ENCODE peak calls at places on chromosomes 1 and 21, in six cellular contexts. Y is A549, A is tibial artery, Z is endothelial cell of umbilical vein, H is cardiac muscle cell, S is heart left ventricle. W is an unnamed sample.

GRCh38 chr1:209674957-209675566 is at the start of gene G0S2:
- DNase-seq in H (peak; percentile 85), Y (no peak), A (peak; percentile 40), S (peak; percentile 87), Z (no peak), W (peak; percentile 39)

GRCh38 chr1:153567621-153568366 is 2.1 kb upstream of the S100A2 start:
- DNase-seq in S (no peak), Y (peak; percentile 48), Z (peak; percentile 39), A (no peak), H (no peak), W (no peak)

GRCh38 chr1:167165948-167166702 is 54.6 kb upstream of the POU2F1 start:
- DNase-seq in Z (no peak), A (no peak), H (peak; percentile 29), S (no peak), Y (no peak), W (peak; percentile 29)

GRCh38 chr1:16050328-16050727 is 6.7 kb downstream of the CLCNKB start:
- DNase-seq in H (no peak), S (no peak), A (no peak), Y (no peak), Z (no peak), W (no peak)

GRCh38 chr1:204971700-204972336 is 71.2 kb upstream of the CNTN2 start:
- DNase-seq in Z (peak; percentile 73), H (peak; percentile 75), S (no peak), Y (peak; percentile 61), A (no peak), W (no peak)

GRCh38 chr1:225450491-225451191 is 22.8 kb upstream of the LBR start:
- DNase-seq in Y (no peak), A (no peak), Z (no peak), S (no peak), H (no peak), W (no peak)

GRCh38 chr1:204350857-204351573 is 8.7 kb downstream of the PLEKHA6 start:
- DNase-seq in S (peak; percentile 68), Z (peak; percentile 79), H (peak; percentile 88), A (peak; percentile 75), Y (no peak), W (no peak)

GRCh38 chr1:59455206-59455605 is 158.3 kb downstream of the FGGY start:
- DNase-seq in S (no peak), Y (peak; percentile 8), Z (peak; percentile 28), A (no peak), H (peak; percentile 50), W (no peak)

GRCh38 chr1:62325076-62325475 is 5.8 kb upstream of the KANK4 start:
- DNase-seq in Z (no peak), A (no peak), S (no peak), H (peak; percentile 72), Y (no peak), W (no peak)

GRCh38 chr1:161082483-161082882 is 6.9 kb downstream of the NECTIN4 start:
- DNase-seq in Y (no peak), Z (no peak), S (no peak), H (no peak), A (no peak), W (no peak)

GRCh38 chr1:110310300-110310699 is 28.9 kb upstream of the RBM15 start:
- DNase-seq in S (peak; percentile 57), Y (no peak), Z (no peak), H (no peak), A (no peak), W (no peak)

GRCh38 chr1:63317814-63318156 is 4.6 kb upstream of the FOXD3 start:
- DNase-seq in H (no peak), Z (no peak), Y (no peak), S (no peak), A (no peak), W (no peak)

GRCh38 chr1:233883671-233884070 is 20.8 kb upstream of the SLC35F3 start:
- DNase-seq in Z (no peak), S (no peak), A (no peak), Y (no peak), H (no peak), W (no peak)

GRCh38 chr1:186082235-186082937 is 292.7 kb downstream of the TPR start:
- DNase-seq in A (peak; percentile 85), H (peak; percentile 86), Y (no peak), S (peak; percentile 77), Z (peak; percentile 52), W (peak; percentile 54)

GRCh38 chr21:41294548-41295231 is 21.9 kb upstream of the FAM3B start:
- DNase-seq in A (no peak), H (no peak), S (no peak), Z (no peak), Y (no peak), W (no peak)

GRCh38 chr1:150798509-150798908 is 9.6 kb downstream of the CTSK start:
- DNase-seq in A (no peak), Z (no peak), H (no peak), Y (no peak), S (no peak), W (no peak)

GRCh38 chr1:5907386-5907785 is 84.8 kb downstream of the NPHP4 start:
- DNase-seq in Z (no peak), Y (no peak), H (no peak), A (no peak), S (no peak), W (no peak)

GRCh38 chr1:9180077-9180819 is 51.3 kb upstream of the GPR157 start:
- DNase-seq in A (no peak), S (no peak), Y (peak; percentile 48), Z (peak; percentile 22), H (no peak), W (no peak)

GRCh38 chr1:200969726-200970521 is 53.6 kb downstream of the KIF21B start:
- DNase-seq in H (no peak), Y (no peak), A (no peak), Z (no peak), S (no peak), W (no peak)

GRCh38 chr21:36165356-36165755 is 8.7 kb downstream of the DOP1B start:
- DNase-seq in Z (no peak), A (no peak), H (no peak), S (no peak), Y (no peak), W (no peak)

GRCh38 chr1:24643362-24644346 is 552 bp downstream of the SRRM1 start:
- DNase-seq in S (no peak), Z (peak; percentile 25), A (no peak), Y (peak; percentile 28), H (no peak), W (peak; percentile 10)

GRCh38 chr1:125118147-125118993 is 3933.6 kb downstream of the SRGAP2C start:
- DNase-seq in Y (no peak), H (no peak), Z (no peak), S (no peak), A (no peak), W (no peak)

GRCh38 chr1:205056956-205057568 is 14.1 kb downstream of the CNTN2 start:
- DNase-seq in Z (no peak), S (no peak), Y (no peak), A (no peak), H (no peak), W (no peak)

GRCh38 chr1:230103341-230104173 is 36.5 kb downstream of the GALNT2 start:
- DNase-seq in S (no peak), H (peak; percentile 41), Z (no peak), Y (no peak), A (no peak), W (no peak)
- H3K4me1 ChIP-seq in S (peaks cover 44% of the 10 kb centered on the region), H (peaks cover 34% of the 10 kb centered on the region), Z (peaks cover 25% of the 10 kb centered on the region), Y (peaks cover 70% of the 10 kb centered on the region), A (peaks cover 44% of the 10 kb centered on the region), W (peaks cover 13% of the 10 kb centered on the region)

GRCh38 chr1:235875236-235875635 is 8.5 kb upstream of the LYST start:
- DNase-seq in Y (no peak), Z (no peak), S (no peak), H (no peak), A (no peak), W (no peak)

GRCh38 chr1:235872270-235872669 is 5.6 kb upstream of the LYST start:
- DNase-seq in A (no peak), H (no peak), Z (no peak), Y (no peak), S (no peak), W (no peak)

GRCh38 chr1:235874226-235874625 is 7.5 kb upstream of the LYST start:
- DNase-seq in H (no peak), S (no peak), Y (no peak), A (no peak), Z (no peak), W (no peak)

GRCh38 chr1:235873045-235873444 is 6.3 kb upstream of the LYST start:
- DNase-seq in H (no peak), A (no peak), S (no peak), Y (no peak), Z (peak; percentile 64), W (no peak)

DNA sequence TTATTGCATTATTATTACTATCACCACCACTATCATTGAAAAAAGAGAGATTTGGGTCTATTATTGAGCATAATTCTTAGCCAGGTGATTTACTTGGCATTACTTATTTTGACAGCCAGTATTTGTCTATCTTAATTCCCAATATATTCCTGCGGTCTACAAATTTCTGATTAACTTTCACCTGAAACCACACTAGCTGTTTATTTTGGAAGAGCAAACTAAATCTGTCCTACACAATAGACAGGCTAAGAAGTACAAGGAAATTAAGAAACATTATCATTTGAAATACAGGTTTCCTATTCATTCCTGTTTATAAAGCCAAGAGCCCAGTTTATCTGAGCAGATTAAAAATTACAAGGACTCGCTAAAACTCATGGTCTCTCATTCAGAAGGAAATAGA is 6.9 kb upstream of the LYST start:
- DNase-seq in A (no peak), Z (peak; percentile 26), Y (no peak), H (no peak), S (no peak), W (no peak)
- H3K4me3 ChIP-seq in A (no peak overlapping the region), Z (no peak overlapping the region), Y (no peak overlapping the region), H (no peak overlapping the region), S (no peak overlapping the region), W (no peak overlapping the region)

GRCh38 chr1:2303016-2303775 is 75.1 kb downstream of the SKI start:
- DNase-seq in H (no peak), A (no peak), Z (no peak), Y (no peak), S (no peak), W (peak; percentile 85)

GRCh38 chr1:2302292-2302925 is 74.3 kb downstream of the SKI start:
- DNase-seq in H (no peak), S (no peak), A (no peak), Z (no peak), Y (no peak), W (no peak)

GRCh38 chr1:2304921-2305681 is 77.0 kb downstream of the SKI start:
- DNase-seq in S (no peak), Z (no peak), H (no peak), A (no peak), Y (no peak), W (no peak)

GRCh38 chr1:2304282-2304681 is 76.2 kb downstream of the SKI start:
- DNase-seq in A (no peak), Y (no peak), H (no peak), Z (no peak), S (no peak), W (no peak)

DNA sequence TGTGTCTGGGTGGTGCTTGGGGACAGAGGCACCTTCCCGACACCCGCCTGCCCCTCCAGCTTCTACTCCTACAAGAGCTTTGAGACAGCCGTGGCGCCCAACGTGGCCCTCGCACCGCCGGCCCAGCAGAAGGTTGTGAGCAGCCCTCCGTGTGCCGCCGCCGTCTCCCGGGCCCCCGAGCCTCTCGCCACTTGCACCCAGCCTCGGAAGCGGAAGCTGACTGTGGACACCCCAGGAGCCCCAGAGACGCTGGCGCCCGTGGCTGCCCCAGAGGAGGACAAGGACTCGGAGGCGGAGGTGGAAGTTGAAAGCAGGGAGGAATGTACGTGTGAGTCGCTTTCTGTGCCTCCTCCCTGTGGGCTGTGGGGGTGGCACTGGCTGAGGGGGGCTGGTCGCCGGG is 75.7 kb downstream of the SKI start:
- DNase-seq in Y (no peak), A (no peak), S (no peak), Z (no peak), H (no peak), W (no peak)
- H3K4me1 ChIP-seq in Y (no peaks in the 10 kb centered on the region), A (peaks cover 38% of the 10 kb centered on the region), S (peaks cover 47% of the 10 kb centered on the region), Z (peaks cover 26% of the 10 kb centered on the region), H (peaks cover 32% of the 10 kb centered on the region), W (peaks cover 12% of the 10 kb centered on the region)

GRCh38 chr1:184860985-184861754 is 106.5 kb upstream of the EDEM3 start:
- DNase-seq in A (no peak), S (no peak), H (no peak), Z (no peak), Y (no peak), W (no peak)
- H3K4me3 ChIP-seq in A (no peak overlapping the region), S (no peak overlapping the region), H (no peak overlapping the region), Z (no peak overlapping the region), Y (no peak overlapping the region), W (no peak overlapping the region)